ENCODE peak calls at places on chromosome 17, in four cellular contexts. One of them, this sample, is unnamed.

GRCh38 chr17:51144266-51145022 is 8.9 kb upstream of the NME1 start:
- DNase-seq in stimulated activated CD4-positive, alpha-beta T cell treated with anti-CD3 and anti-CD28 coated beads, TNF-alpha, amount 100 ng/mL, for 1 hour: no peak
- DNase-seq in ovary: no peak
- DNase-seq in cardiac fibroblast: no peak
- DNase-seq in this sample: no peak

GRCh38 chr17:74770498-74771318 is 5.4 kb downstream of the NAT9 start:
- DNase-seq in stimulated activated CD4-positive, alpha-beta T cell treated with anti-CD3 and anti-CD28 coated beads, TNF-alpha, amount 100 ng/mL, for 1 hour: peak
- DNase-seq in ovary: no peak
- DNase-seq in cardiac fibroblast: peak
- DNase-seq in this sample: no peak

GRCh38 chr17:9181640-9182039 is 160.3 kb downstream of the NTN1 start:
- DNase-seq in stimulated activated CD4-positive, alpha-beta T cell treated with anti-CD3 and anti-CD28 coated beads, TNF-alpha, amount 100 ng/mL, for 1 hour: no peak
- DNase-seq in ovary: no peak
- DNase-seq in cardiac fibroblast: no peak
- DNase-seq in this sample: no peak

GRCh38 chr17:80071116-80071980 is 30.0 kb upstream of the GAA start:
- DNase-seq in stimulated activated CD4-positive, alpha-beta T cell treated with anti-CD3 and anti-CD28 coated beads, TNF-alpha, amount 100 ng/mL, for 1 hour: no peak
- DNase-seq in ovary: peak
- DNase-seq in cardiac fibroblast: peak
- DNase-seq in this sample: peak

GRCh38 chr17:63040816-63041215 is 74.8 kb downstream of the TANC2 start:
- DNase-seq in stimulated activated CD4-positive, alpha-beta T cell treated with anti-CD3 and anti-CD28 coated beads, TNF-alpha, amount 100 ng/mL, for 1 hour: no peak
- DNase-seq in ovary: no peak
- DNase-seq in cardiac fibroblast: no peak
- DNase-seq in this sample: no peak

GRCh38 chr17:10785295-10785694 is 18.6 kb downstream of the TMEM238L start:
- DNase-seq in stimulated activated CD4-positive, alpha-beta T cell treated with anti-CD3 and anti-CD28 coated beads, TNF-alpha, amount 100 ng/mL, for 1 hour: no peak
- DNase-seq in ovary: no peak
- DNase-seq in cardiac fibroblast: no peak
- DNase-seq in this sample: no peak

GRCh38 chr17:38613981-38614779 is 8.4 kb upstream of the SRCIN1 start:
- DNase-seq in stimulated activated CD4-positive, alpha-beta T cell treated with anti-CD3 and anti-CD28 coated beads, TNF-alpha, amount 100 ng/mL, for 1 hour: no peak
- DNase-seq in ovary: no peak
- DNase-seq in cardiac fibroblast: no peak
- DNase-seq in this sample: no peak

GRCh38 chr17:78377858-78378224 is 608 bp upstream of the PGS1 start:
- DNase-seq in stimulated activated CD4-positive, alpha-beta T cell treated with anti-CD3 and anti-CD28 coated beads, TNF-alpha, amount 100 ng/mL, for 1 hour: no peak
- DNase-seq in ovary: no peak
- DNase-seq in cardiac fibroblast: no peak
- DNase-seq in this sample: no peak

GRCh38 chr17:29347831-29348281 is 42.3 kb upstream of the TAOK1 start:
- DNase-seq in stimulated activated CD4-positive, alpha-beta T cell treated with anti-CD3 and anti-CD28 coated beads, TNF-alpha, amount 100 ng/mL, for 1 hour: no peak
- DNase-seq in ovary: no peak
- DNase-seq in cardiac fibroblast: peak
- DNase-seq in this sample: peak

GRCh38 chr17:3415610-3416009 is 4.4 kb downstream of the OR3A3 start:
- DNase-seq in stimulated activated CD4-positive, alpha-beta T cell treated with anti-CD3 and anti-CD28 coated beads, TNF-alpha, amount 100 ng/mL, for 1 hour: no peak
- DNase-seq in ovary: no peak
- DNase-seq in cardiac fibroblast: no peak
- DNase-seq in this sample: no peak

GRCh38 chr17:50352072-50352692 is 6.3 kb downstream of the XYLT2 start:
- DNase-seq in stimulated activated CD4-positive, alpha-beta T cell treated with anti-CD3 and anti-CD28 coated beads, TNF-alpha, amount 100 ng/mL, for 1 hour: no peak
- DNase-seq in ovary: peak
- DNase-seq in cardiac fibroblast: no peak
- DNase-seq in this sample: no peak

GRCh38 chr17:7842380-7842949 is 8.4 kb downstream of the KDM6B start:
- DNase-seq in stimulated activated CD4-positive, alpha-beta T cell treated with anti-CD3 and anti-CD28 coated beads, TNF-alpha, amount 100 ng/mL, for 1 hour: peak
- DNase-seq in ovary: peak
- DNase-seq in cardiac fibroblast: peak
- DNase-seq in this sample: peak

GRCh38 chr17:8753976-8754440 is 4.3 kb downstream of the SPDYE4 start:
- DNase-seq in stimulated activated CD4-positive, alpha-beta T cell treated with anti-CD3 and anti-CD28 coated beads, TNF-alpha, amount 100 ng/mL, for 1 hour: no peak
- DNase-seq in ovary: no peak
- DNase-seq in cardiac fibroblast: peak
- DNase-seq in this sample: peak

GRCh38 chr17:83137523-83137922 is 58.1 kb downstream of the METRNL start:
- DNase-seq in stimulated activated CD4-positive, alpha-beta T cell treated with anti-CD3 and anti-CD28 coated beads, TNF-alpha, amount 100 ng/mL, for 1 hour: no peak
- DNase-seq in ovary: peak
- DNase-seq in cardiac fibroblast: no peak
- DNase-seq in this sample: no peak

GRCh38 chr17:46026045-46026814 is 27.2 kb downstream of the STH start:
- DNase-seq in stimulated activated CD4-positive, alpha-beta T cell treated with anti-CD3 and anti-CD28 coated beads, TNF-alpha, amount 100 ng/mL, for 1 hour: no peak
- DNase-seq in ovary: no peak
- DNase-seq in cardiac fibroblast: no peak
- DNase-seq in this sample: no peak

GRCh38 chr17:32350662-32351418 is 883 bp downstream of the ZNF207 start:
- DNase-seq in stimulated activated CD4-positive, alpha-beta T cell treated with anti-CD3 and anti-CD28 coated beads, TNF-alpha, amount 100 ng/mL, for 1 hour: no peak
- DNase-seq in ovary: no peak
- DNase-seq in cardiac fibroblast: peak
- DNase-seq in this sample: peak

GRCh38 chr17:78356163-78356713 is 3.6 kb downstream of the SOCS3 start:
- DNase-seq in stimulated activated CD4-positive, alpha-beta T cell treated with anti-CD3 and anti-CD28 coated beads, TNF-alpha, amount 100 ng/mL, for 1 hour: peak
- DNase-seq in ovary: no peak
- DNase-seq in cardiac fibroblast: peak
- DNase-seq in this sample: peak

GRCh38 chr17:75262112-75262606 is 480 bp downstream of the MRPS7 start:
- DNase-seq in stimulated activated CD4-positive, alpha-beta T cell treated with anti-CD3 and anti-CD28 coated beads, TNF-alpha, amount 100 ng/mL, for 1 hour: no peak
- DNase-seq in ovary: no peak
- DNase-seq in cardiac fibroblast: no peak
- DNase-seq in this sample: peak

GRCh38 chr17:83010323-83011200 is 68.8 kb upstream of the METRNL start:
- DNase-seq in stimulated activated CD4-positive, alpha-beta T cell treated with anti-CD3 and anti-CD28 coated beads, TNF-alpha, amount 100 ng/mL, for 1 hour: no peak
- DNase-seq in ovary: no peak
- DNase-seq in cardiac fibroblast: no peak
- DNase-seq in this sample: peak

GRCh38 chr17:83012873-83013778 is 66.3 kb upstream of the METRNL start:
- DNase-seq in stimulated activated CD4-positive, alpha-beta T cell treated with anti-CD3 and anti-CD28 coated beads, TNF-alpha, amount 100 ng/mL, for 1 hour: no peak
- DNase-seq in ovary: no peak
- DNase-seq in cardiac fibroblast: no peak
- DNase-seq in this sample: peak

GRCh38 chr17:491086-492014 is 138.7 kb upstream of the RPH3AL start:
- DNase-seq in stimulated activated CD4-positive, alpha-beta T cell treated with anti-CD3 and anti-CD28 coated beads, TNF-alpha, amount 100 ng/mL, for 1 hour: no peak
- DNase-seq in ovary: peak
- DNase-seq in cardiac fibroblast: peak
- DNase-seq in this sample: peak

GRCh38 chr17:6480325-6480675 is 36.0 kb downstream of the PIMREG start:
- DNase-seq in stimulated activated CD4-positive, alpha-beta T cell treated with anti-CD3 and anti-CD28 coated beads, TNF-alpha, amount 100 ng/mL, for 1 hour: no peak
- DNase-seq in ovary: no peak
- DNase-seq in cardiac fibroblast: no peak
- DNase-seq in this sample: no peak

GRCh38 chr17:81002013-81002384 is 10.4 kb downstream of the CHMP6 start:
- DNase-seq in stimulated activated CD4-positive, alpha-beta T cell treated with anti-CD3 and anti-CD28 coated beads, TNF-alpha, amount 100 ng/mL, for 1 hour: no peak
- DNase-seq in ovary: peak
- DNase-seq in cardiac fibroblast: no peak
- DNase-seq in this sample: no peak

GRCh38 chr17:63395075-63395815 is 50.9 kb downstream of the CYB561 start:
- DNase-seq in stimulated activated CD4-positive, alpha-beta T cell treated with anti-CD3 and anti-CD28 coated beads, TNF-alpha, amount 100 ng/mL, for 1 hour: no peak
- DNase-seq in ovary: no peak
- DNase-seq in cardiac fibroblast: peak
- DNase-seq in this sample: peak

GRCh38 chr17:60599220-60599619 is 773 bp upstream of the PPM1D start:
- DNase-seq in stimulated activated CD4-positive, alpha-beta T cell treated with anti-CD3 and anti-CD28 coated beads, TNF-alpha, amount 100 ng/mL, for 1 hour: no peak
- DNase-seq in ovary: no peak
- DNase-seq in cardiac fibroblast: no peak
- DNase-seq in this sample: no peak

This sample was measured in iris pigment epithelial cell.